ENCODE peak calls at places on chromosomes 5 and 9, in five cellular contexts. D is H9; O is effector memory CD4-positive, alpha-beta T cell; A is CD4-positive, CD25-positive, alpha-beta regulatory T cell; V is mucosa of descending colon. E is an unnamed sample. For H3K9me3, the result is how much of the 10 kb centered on the place peaks cover.

GRCh38 chr9:88539246-88539645 is 4.3 kb downstream of the NXNL2 start:
- DNase-seq in D (no peak), O (no peak), A (no peak), V (no peak), E (no peak)

GRCh38 chr5:85452322-85453025 is 1067.8 kb upstream of the EDIL3 start:
- DNase-seq in D (no peak), O (no peak), A (no peak), V (no peak), E (no peak)

GRCh38 chr5:36442796-36443195 is 141.1 kb upstream of the RANBP3L start:
- DNase-seq in D (no peak), O (no peak), A (no peak), V (no peak), E (no peak)

GRCh38 chr9:135823036-135823435 is 84.3 kb downstream of the CAMSAP1 start:
- DNase-seq in D (no peak), O (no peak), A (no peak), V (no peak), E (no peak)

GRCh38 chr5:72988769-72989168 is 32.9 kb downstream of the FCHO2 start:
- DNase-seq in D (no peak), O (no peak), A (no peak), V (no peak), E (no peak)

GRCh38 chr9:125558453-125559084 is 148.4 kb downstream of the MAPKAP1 start:
- DNase-seq in D (peak), O (peak), A (peak), V (no peak), E (peak)

GRCh38 chr9:37031902-37032301 is 2.2 kb downstream of the PAX5 start:
- DNase-seq in D (no peak), O (no peak), A (no peak), V (no peak), E (no peak)

GRCh38 chr5:50666261-50667078 is at the start of gene PARP8:
- DNase-seq in D (peak), O (peak), A (peak), V (peak), E (peak)

GRCh38 chr5:51465165-51465564 is 81.9 kb downstream of the ISL1 start:
- DNase-seq in D (peak), O (no peak), A (no peak), V (no peak), E (no peak)

GRCh38 chr5:602466-603035 is 9.6 kb upstream of the CEP72 start:
- DNase-seq in D (no peak), O (no peak), A (no peak), V (peak), E (no peak)

GRCh38 chr9:122336836-122337560 is 33.8 kb upstream of the PTGS1 start:
- DNase-seq in D (no peak), O (no peak), A (no peak), V (no peak), E (no peak)

GRCh38 chr5:42951169-42951846 is 88.8 kb downstream of the ANXA2R start:
- DNase-seq in D (no peak), O (peak), A (peak), V (peak), E (no peak)

GRCh38 chr5:42950091-42950465 is 90.0 kb downstream of the ANXA2R start:
- DNase-seq in D (no peak), O (no peak), A (no peak), V (no peak), E (no peak)

GRCh38 chr5:42949348-42950090 is 90.6 kb downstream of the ANXA2R start:
- DNase-seq in D (no peak), O (peak), A (peak), V (peak), E (no peak)

GRCh38 chr5:42950466-42951168 is 89.5 kb downstream of the ANXA2R start:
- DNase-seq in D (peak), O (peak), A (peak), V (peak), E (peak)

DNA sequence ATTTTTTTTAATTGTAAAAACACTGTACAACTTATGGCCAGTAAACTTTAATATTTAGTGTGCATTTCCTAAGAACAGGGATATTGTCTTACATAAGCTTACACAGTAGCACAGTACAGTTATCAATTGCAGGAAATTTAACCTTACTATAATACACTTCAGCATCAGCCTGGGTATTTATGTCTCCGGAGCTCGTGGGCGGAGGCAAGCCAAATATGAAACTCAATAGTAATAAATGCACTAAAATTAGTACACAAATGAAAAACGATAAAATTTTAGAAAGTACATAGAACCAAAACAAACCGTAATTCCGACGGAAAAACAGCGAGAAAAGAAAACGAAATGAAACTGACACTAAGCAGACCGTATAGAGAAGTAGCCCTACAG is 91.2 kb downstream of the ANXA2R start:
- DNase-seq in D (no peak), O (no peak), A (no peak), V (no peak), E (no peak)
- H3K9me3 ChIP-seq in D (under half), O (under half), A (under half), V (under half), E (under half)

DNA sequence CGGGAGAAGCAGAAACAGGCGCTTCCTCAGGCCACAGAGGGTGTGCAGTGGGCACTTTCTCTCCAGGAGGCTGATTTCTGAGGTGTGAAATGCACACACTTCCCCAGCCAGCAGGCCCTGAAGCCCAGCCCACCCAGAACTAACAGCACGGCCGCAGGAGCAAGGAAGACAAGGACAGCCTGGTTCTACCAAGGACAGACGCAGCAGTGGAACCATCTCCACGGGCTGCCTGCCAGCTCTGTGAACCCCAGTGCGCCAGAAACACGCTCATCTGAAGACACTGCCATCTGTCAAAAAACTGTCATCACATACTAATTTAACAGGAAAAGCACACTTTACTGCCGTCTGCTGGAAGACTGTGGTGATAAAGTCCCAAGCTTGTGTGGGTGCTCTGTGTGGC is 40.7 kb downstream of the MAPK9 start:
- DNase-seq in D (no peak), O (no peak), A (no peak), V (no peak), E (no peak)
- H3K9me3 ChIP-seq in D (under half), O (under half), A (half or more), V (half or more), E (half or more)

GRCh38 chr5:25357605-25358004 is 712.8 kb upstream of the CDH10 start:
- DNase-seq in D (no peak), O (no peak), A (no peak), V (no peak), E (no peak)

GRCh38 chr5:25362799-25363198 is 718.0 kb upstream of the CDH10 start:
- DNase-seq in D (peak), O (no peak), A (no peak), V (no peak), E (no peak)

DNA sequence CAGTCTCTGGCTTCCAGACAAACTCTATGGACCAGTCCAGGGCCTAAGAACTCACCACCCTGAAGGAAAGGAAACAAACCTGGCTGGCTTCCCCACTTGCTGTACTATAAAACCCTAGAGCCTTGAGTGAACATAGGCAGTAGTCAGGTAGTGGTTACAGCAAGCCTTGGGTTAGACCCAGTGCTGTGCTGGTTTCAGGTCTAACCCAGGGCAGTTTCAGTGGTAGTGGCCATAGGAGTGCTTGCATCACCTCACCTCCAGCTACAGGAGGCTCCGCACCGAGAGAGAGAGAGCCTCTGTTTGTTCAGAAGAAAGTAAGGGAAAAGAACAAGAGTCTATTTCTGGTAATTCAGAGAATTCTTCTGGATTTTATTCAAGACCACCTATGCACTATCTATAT is 714.1 kb upstream of the CDH10 start:
- DNase-seq in D (no peak), O (no peak), A (no peak), V (no peak), E (no peak)
- H3K9me3 ChIP-seq in D (under half), O (under half), A (under half), V (half or more), E (under half)

DNA sequence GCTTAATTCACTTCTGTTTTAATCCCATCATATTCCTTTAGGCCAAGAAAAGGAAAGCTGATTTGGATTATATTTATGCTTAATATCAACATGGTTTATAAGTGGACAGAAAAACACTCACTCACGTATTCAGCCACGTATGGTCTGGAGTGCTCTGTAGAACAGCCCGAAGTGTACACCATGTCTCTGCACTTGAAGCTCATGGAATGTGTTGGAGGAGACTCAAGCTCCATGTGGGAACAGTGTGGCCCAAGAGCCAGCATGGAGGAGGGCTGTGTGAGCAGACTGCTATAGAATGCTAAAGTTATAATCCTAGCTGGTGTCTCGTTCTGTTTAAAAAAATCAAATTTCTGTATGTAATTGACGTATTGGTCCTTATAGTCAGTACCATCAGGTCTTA is 32.9 kb downstream of the OTULINL start:
- DNase-seq in D (no peak), O (no peak), A (no peak), V (no peak), E (no peak)
- H3K9me3 ChIP-seq in D (under half), O (under half), A (under half), V (under half), E (under half)

GRCh38 chr9:112047538-112048066 is 127.5 kb downstream of the SUSD1 start:
- DNase-seq in D (no peak), O (no peak), A (no peak), V (no peak), E (no peak)

GRCh38 chr9:112043423-112043822 is 131.7 kb downstream of the SUSD1 start:
- DNase-seq in D (no peak), O (no peak), A (no peak), V (no peak), E (no peak)

GRCh38 chr9:112044183-112044582 is 130.9 kb downstream of the SUSD1 start:
- DNase-seq in D (no peak), O (no peak), A (no peak), V (no peak), E (no peak)

GRCh38 chr9:112048924-112049785 is 125.9 kb downstream of the SUSD1 start:
- DNase-seq in D (no peak), O (no peak), A (no peak), V (no peak), E (no peak)

GRCh38 chr9:112046181-112046580 is 128.9 kb downstream of the SUSD1 start:
- DNase-seq in D (no peak), O (no peak), A (no peak), V (no peak), E (no peak)
- H3K9me3 ChIP-seq in D (under half), O (under half), A (under half), V (under half), E (under half)

DNA sequence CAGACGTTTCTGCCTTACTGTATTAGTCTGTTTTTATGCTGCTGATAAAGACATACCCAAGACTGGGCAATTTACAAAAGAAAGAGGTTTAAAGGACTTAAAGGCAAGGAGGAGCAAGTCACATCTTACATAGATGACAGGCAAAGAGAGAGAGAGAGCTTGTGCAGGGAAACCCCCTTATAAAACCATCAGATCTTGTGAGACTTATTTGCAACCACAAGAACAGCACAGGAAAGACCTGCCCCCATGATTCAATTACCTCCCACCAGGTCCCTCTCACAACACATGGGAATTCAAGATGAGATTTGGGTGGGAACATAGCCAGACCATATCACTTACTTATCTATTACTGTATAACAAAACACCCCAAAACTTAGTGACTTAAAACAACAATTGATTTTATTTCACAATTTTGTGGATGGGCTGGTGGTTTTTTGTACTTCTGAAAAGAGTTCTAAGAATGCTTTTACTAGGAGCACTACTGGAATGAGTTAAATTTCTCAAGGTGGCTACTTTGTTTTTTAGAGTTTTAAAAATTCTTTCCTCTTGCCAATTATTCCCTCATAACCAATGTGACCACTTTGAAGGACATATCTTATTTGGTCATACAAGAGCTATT is 10.3 kb downstream of the RUSC2 start:
- DNase-seq in D (no peak), O (no peak), A (no peak), V (no peak), E (no peak)
- H3K9me3 ChIP-seq in D (under half), O (under half), A (under half), V (under half), E (under half)

DNA sequence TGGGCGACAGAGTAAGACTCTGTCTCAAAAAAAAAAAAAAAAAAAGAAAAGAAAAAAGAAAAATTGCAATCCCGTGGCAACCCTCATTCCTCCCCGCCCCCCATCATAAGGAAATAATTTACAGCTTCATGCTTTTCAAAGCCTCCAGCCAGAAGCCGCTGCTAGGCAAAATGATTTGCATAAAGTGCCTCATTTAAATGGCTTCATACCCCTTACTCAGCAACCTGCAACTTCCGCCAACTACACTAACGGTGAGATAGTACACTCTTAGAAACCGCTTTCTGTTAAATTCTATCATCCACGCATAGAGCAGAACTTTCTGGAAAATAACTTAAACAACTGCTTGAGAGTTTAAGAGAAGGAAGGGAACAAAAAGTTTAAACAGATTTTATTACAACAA is 17.8 kb downstream of the SERINC5 start:
- DNase-seq in D (no peak), O (peak), A (no peak), V (no peak), E (no peak)
- H3K9me3 ChIP-seq in D (under half), O (under half), A (under half), V (under half), E (under half)

GRCh38 chr5:2332521-2332920 is 419.0 kb downstream of the IRX2 start:
- DNase-seq in D (no peak), O (no peak), A (no peak), V (no peak), E (no peak)

GRCh38 chr5:2334686-2335085 is 416.8 kb downstream of the IRX2 start:
- DNase-seq in D (no peak), O (no peak), A (no peak), V (no peak), E (no peak)

GRCh38 chr5:2338686-2339085 is 412.8 kb downstream of the IRX2 start:
- DNase-seq in D (no peak), O (no peak), A (no peak), V (no peak), E (no peak)

GRCh38 chr5:2335727-2336515 is 415.6 kb downstream of the IRX2 start:
- DNase-seq in D (no peak), O (no peak), A (no peak), V (no peak), E (no peak)

GRCh38 chr5:2335156-2335555 is 416.3 kb downstream of the IRX2 start:
- DNase-seq in D (no peak), O (no peak), A (no peak), V (no peak), E (no peak)
- H3K9me3 ChIP-seq in D (under half), O (under half), A (under half), V (under half), E (under half)

GRCh38 chr5:141373673-141374317 is at the start of gene PCDHGA6:
- DNase-seq in D (no peak), O (no peak), A (no peak), V (no peak), E (no peak)

GRCh38 chr5:141369994-141370848 is at the start of gene PCDHGB3:
- DNase-seq in D (peak), O (peak), A (no peak), V (no peak), E (no peak)

GRCh38 chr5:141371572-141372475 is 1.8 kb downstream of the PCDHGB3 start:
- DNase-seq in D (no peak), O (no peak), A (no peak), V (no peak), E (no peak)

GRCh38 chr5:141374627-141375026 is 936 bp downstream of the PCDHGA6 start:
- DNase-seq in D (no peak), O (no peak), A (no peak), V (no peak), E (no peak)
- H3K9me3 ChIP-seq in D (under half), O (under half), A (half or more), V (half or more), E (half or more)

E was measured in ovary.